ENCODE peak calls at places on chromosome 21, in five cellular contexts. G is upper lobe of left lung, S is sigmoid colon, Y is SK-N-SH, O is HCT116. Q is an unnamed sample. For H3K9me3, the result is how much of the 10 kb centered on the place peaks cover.

GRCh38 chr21:39788383-39788782 is 43.4 kb downstream of the IGSF5 start:
- DNase-seq in Y (peak), O (peak), S (peak), G (peak), Q (peak)

GRCh38 chr21:17044696-17045095 is 468.1 kb upstream of the CXADR start:
- DNase-seq in O (no peak), G (no peak), Y (no peak), S (no peak), Q (no peak)

GRCh38 chr21:43339668-43340067 is 87.3 kb downstream of the SIK1 start:
- DNase-seq in G (peak), O (no peak), S (no peak), Y (no peak), Q (peak)

GRCh38 chr21:33403786-33404571 is 766 bp downstream of the IFNGR2 start:
- DNase-seq in Y (peak), O (no peak), S (peak), G (peak), Q (peak)

GRCh38 chr21:35324372-35325220 is 275.5 kb upstream of the RUNX1 start:
- DNase-seq in G (no peak), O (no peak), S (peak), Y (no peak), Q (no peak)

GRCh38 chr21:43890042-43890441 is 25.0 kb downstream of the AGPAT3 start:
- DNase-seq in G (no peak), S (peak), O (no peak), Y (no peak), Q (peak)

GRCh38 chr21:18164933-18165332 is 79.7 kb upstream of the CHODL start:
- DNase-seq in S (no peak), Y (no peak), G (no peak), O (no peak), Q (no peak)

GRCh38 chr21:38950388-38951094 is 144.8 kb downstream of the ETS2 start:
- DNase-seq in Y (no peak), G (no peak), O (no peak), S (no peak), Q (no peak)

GRCh38 chr21:38834725-38835124 is 29.0 kb downstream of the ETS2 start:
- DNase-seq in S (no peak), O (no peak), Y (no peak), G (no peak), Q (no peak)

GRCh38 chr21:35340273-35340672 is 291.2 kb upstream of the RUNX1 start:
- DNase-seq in G (no peak), S (no peak), O (peak), Y (no peak), Q (no peak)

GRCh38 chr21:33931799-33932390 is 16.3 kb upstream of the ATP5PO start:
- DNase-seq in O (no peak), G (no peak), Y (no peak), S (no peak), Q (peak)

GRCh38 chr21:22889445-22889844 is 1891.2 kb downstream of the NCAM2 start:
- DNase-seq in S (no peak), Y (no peak), O (no peak), G (no peak), Q (no peak)

GRCh38 chr21:14064296-14064645 is 146.5 kb downstream of the LIPI start:
- DNase-seq in G (no peak), Y (no peak), S (no peak), O (no peak), Q (no peak)

GRCh38 chr21:33541756-33542639 is at the start of gene GART:
- DNase-seq in G (peak), Y (peak), S (peak), O (peak), Q (peak)

GRCh38 chr21:43268804-43269186 is 100.0 kb downstream of the CRYAA start:
- DNase-seq in Y (no peak), S (no peak), O (no peak), G (peak), Q (peak)

GRCh38 chr21:23977971-23978370 is 1629.3 kb downstream of the MRPL39 start:
- DNase-seq in G (no peak), O (no peak), S (no peak), Y (no peak), Q (no peak)

GRCh38 chr21:23574932-23575331 is 2032.3 kb downstream of the MRPL39 start:
- DNase-seq in S (no peak), O (no peak), G (no peak), Y (no peak), Q (no peak)

GRCh38 chr21:39314155-39315027 is 959 bp upstream of the BRWD1 start:
- DNase-seq in G (no peak), Y (no peak), O (no peak), S (peak), Q (no peak)

GRCh38 chr21:44932366-44933181 is 7.3 kb upstream of the SLX9 start:
- DNase-seq in O (no peak), S (no peak), G (peak), Y (peak), Q (peak)

GRCh38 chr21:44930543-44930981 is 9.3 kb upstream of the SLX9 start:
- DNase-seq in Y (no peak), O (no peak), S (no peak), G (no peak), Q (peak)

GRCh38 chr21:44931501-44932365 is 8.1 kb upstream of the SLX9 start:
- DNase-seq in S (no peak), G (peak), Y (no peak), O (no peak), Q (peak)

GRCh38 chr21:44929799-44930542 is 9.3 kb upstream of the ITGB2 start:
- DNase-seq in Y (no peak), S (no peak), O (no peak), G (no peak), Q (peak)

DNA sequence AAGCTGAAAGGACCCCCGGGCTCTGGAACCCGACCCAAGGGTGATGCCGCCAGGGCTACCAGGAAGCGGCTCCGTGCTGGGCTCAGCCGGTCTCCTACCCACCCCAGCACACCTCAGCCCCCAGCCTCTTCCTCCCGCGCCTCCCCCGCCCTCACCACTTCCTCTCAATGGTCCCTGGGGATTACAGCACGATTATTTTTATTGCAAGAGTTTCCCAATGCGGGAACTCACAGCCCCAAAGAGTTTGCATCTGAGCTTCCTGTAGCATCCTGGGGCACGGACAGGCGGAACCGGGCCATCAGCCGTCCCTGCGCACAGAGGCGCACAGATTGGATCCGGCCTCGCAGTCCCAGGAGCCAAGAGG is 8.7 kb upstream of the SLX9 start:
- DNase-seq in O (no peak), G (no peak), S (no peak), Y (peak), Q (peak)
- TF ChIP-seq POLR2AphosphoS5 in O (no peak), G (no peak), S (no peak), Y (no peak), Q (peak)

GRCh38 chr21:26964379-26964778 is 2.5 kb downstream of the ADAMTS5 start:
- DNase-seq in Y (no peak), G (peak), O (no peak), S (peak), Q (no peak)

GRCh38 chr21:26966360-26966977 is 419 bp downstream of the ADAMTS5 start:
- DNase-seq in Y (no peak), O (no peak), S (peak), G (peak), Q (peak)

GRCh38 chr21:26966978-26967913 is at the start of gene ADAMTS5:
- DNase-seq in G (peak), S (peak), O (no peak), Y (peak), Q (peak)

GRCh38 chr21:26965567-26966359 is 1.1 kb downstream of the ADAMTS5 start:
- DNase-seq in S (peak), Y (peak), O (no peak), G (peak), Q (peak)

DNA sequence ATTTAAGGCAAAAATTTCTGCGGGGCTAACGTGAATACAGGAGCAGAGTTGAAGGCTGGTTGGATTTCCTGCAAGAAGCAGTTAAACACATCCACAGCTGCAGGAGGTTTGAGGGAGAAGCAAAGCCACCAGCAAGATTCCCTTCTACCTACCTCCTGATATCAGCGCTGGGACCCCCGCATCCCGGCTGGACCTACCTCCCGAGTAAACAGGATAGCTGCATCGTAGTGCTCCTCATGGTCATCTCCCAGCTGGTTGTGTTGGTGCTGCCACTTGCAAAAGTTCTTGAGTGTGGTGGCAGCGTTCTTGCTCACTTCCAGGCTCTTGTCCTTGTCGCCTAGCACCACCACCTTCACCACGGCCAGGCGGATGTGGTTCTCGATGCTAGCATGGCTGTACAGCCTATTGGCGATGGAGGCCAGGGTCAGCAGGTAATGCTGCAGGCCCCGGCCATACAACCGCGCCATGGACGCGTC is 1.8 kb downstream of the ADAMTS5 start:
- DNase-seq in G (no peak), O (no peak), Y (no peak), S (no peak), Q (peak)
- H3K4me3 ChIP-seq in G (peak), O (no peak), Y (peak), S (peak), Q (peak)

DNA sequence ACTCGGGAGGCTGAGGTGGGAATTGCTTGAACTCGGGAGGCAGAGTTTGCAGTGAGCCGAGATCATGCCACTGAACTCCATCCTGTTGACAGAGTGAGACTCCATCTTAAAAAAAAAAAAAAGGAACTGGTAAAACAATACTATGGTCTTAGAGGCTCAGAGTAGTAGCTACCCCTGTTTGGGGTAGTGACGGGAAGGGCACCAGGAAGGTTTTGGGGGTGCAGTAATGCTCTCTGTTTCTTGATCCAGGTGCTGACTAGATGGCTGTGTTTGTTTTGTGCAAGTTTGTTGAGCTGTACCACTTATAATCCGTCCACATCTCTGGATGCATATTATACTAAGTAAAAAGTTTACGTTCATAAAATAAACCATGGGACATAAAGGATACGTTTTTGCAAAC is 765.8 kb upstream of the TPTE start:
- DNase-seq in S (no peak), G (no peak), Y (no peak), O (no peak), Q (no peak)
- H3K9me3 ChIP-seq in S (under half), G (under half), Y (under half), O (half or more), Q (under half)

DNA sequence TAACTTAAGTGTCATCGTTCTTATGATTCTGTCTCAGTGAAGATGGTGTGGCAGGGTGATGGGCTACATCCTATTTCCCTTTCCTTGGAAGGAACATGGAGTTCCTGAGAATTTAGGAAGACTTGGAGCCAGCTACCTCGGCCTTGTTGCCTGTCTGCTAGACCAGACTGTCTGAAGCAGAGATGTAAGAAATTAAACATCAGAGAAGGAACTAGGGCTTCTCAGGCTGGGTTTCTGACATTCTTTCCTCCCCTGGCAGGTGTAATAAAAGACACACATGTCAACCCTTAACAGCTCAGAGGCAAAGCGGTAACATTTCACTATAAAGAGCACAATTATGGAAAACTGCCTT is 37.4 kb downstream of the MIS18A start:
- DNase-seq in G (no peak), O (no peak), Y (no peak), S (no peak), Q (no peak)
- TF ChIP-seq POLR2AphosphoS5 in G (no peak), O (no peak), Y (no peak), S (no peak), Q (no peak)

DNA sequence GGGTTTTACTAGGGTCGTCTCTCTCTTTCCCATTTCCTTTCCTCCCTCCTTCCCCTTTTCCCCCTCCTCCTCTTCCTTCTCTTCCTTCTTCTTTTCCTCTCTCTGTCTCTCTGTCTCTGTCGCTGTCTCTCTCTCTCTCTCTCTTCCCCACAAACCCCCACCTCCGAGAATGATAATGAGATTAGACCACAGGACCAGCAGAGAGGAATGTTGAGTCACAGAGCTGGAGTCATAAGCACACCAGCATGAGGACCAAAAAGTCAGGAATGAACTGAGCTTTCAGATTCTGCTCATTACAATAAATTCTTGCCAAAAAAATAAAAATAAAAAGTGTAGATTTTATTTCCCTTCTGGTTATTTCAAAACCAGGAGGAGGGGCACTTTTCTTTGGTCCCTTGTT is 377.4 kb downstream of the LTN1 start:
- DNase-seq in G (no peak), S (no peak), O (no peak), Y (no peak), Q (no peak)
- H3K4me3 ChIP-seq in G (no peak), S (no peak), O (no peak), Y (no peak), Q (no peak)

GRCh38 chr21:41950941-41951408 is 2.8 kb downstream of the C2CD2 start:
- DNase-seq in G (no peak), O (no peak), Y (no peak), S (no peak), Q (peak)

GRCh38 chr21:41952568-41953248 is 1.1 kb downstream of the C2CD2 start:
- DNase-seq in S (no peak), Y (no peak), O (no peak), G (no peak), Q (peak)

GRCh38 chr21:41953831-41954653 is at the start of gene C2CD2:
- DNase-seq in O (no peak), Y (peak), S (peak), G (peak), Q (peak)

GRCh38 chr21:41953249-41953830 is 478 bp downstream of the C2CD2 start:
- DNase-seq in S (no peak), Y (peak), G (peak), O (no peak), Q (peak)

GRCh38 chr21:41951876-41952567 is 1.8 kb downstream of the C2CD2 start:
- DNase-seq in Y (no peak), O (no peak), S (no peak), G (no peak), Q (peak)
- H3K9me3 ChIP-seq in Y (under half), O (under half), S (under half), G (under half), Q (under half)

GRCh38 chr21:45510466-45510955 is 31.7 kb downstream of the SLC19A1 start:
- DNase-seq in S (peak), Y (no peak), O (no peak), G (no peak), Q (peak)

GRCh38 chr21:45513003-45513706 is 29.1 kb downstream of the SLC19A1 start:
- DNase-seq in Y (no peak), G (peak), S (peak), O (no peak), Q (peak)

GRCh38 chr21:45511007-45511406 is 31.2 kb downstream of the SLC19A1 start:
- DNase-seq in G (peak), S (peak), Y (no peak), O (no peak), Q (peak)

GRCh38 chr21:45512626-45513002 is 29.6 kb downstream of the SLC19A1 start:
- DNase-seq in O (no peak), S (no peak), G (no peak), Y (no peak), Q (no peak)

GRCh38 chr21:45511661-45512431 is 30.4 kb downstream of the SLC19A1 start:
- DNase-seq in S (peak), Y (no peak), G (peak), O (no peak), Q (peak)
- TF ChIP-seq POLR2AphosphoS5 in S (no peak), Y (no peak), G (no peak), O (no peak), Q (no peak)